ENCODE peak calls at places on chromosomes 5 and 9, in six cellular contexts. J, B, C, U, E and N are unnamed samples.

GRCh38 chr5:140575309-140575708 is 10.7 kb downstream of the SLC35A4 start:
- DNase-seq in J (peak), B (peak), C (no peak), U (peak), E (no peak), N (no peak)

GRCh38 chr5:38285226-38285625 is 26.9 kb downstream of the EGFLAM start:
- DNase-seq in C (no peak), E (no peak), B (no peak), U (no peak), J (no peak), N (no peak)

GRCh38 chr9:5951686-5952211 is 61.1 kb downstream of the MLANA start:
- DNase-seq in C (no peak), U (no peak), J (peak), B (no peak), E (no peak), N (peak)

GRCh38 chr9:110116543-110116885 is 91.4 kb downstream of the C9orf152 start:
- DNase-seq in U (no peak), B (no peak), E (no peak), C (no peak), J (peak), N (peak)

GRCh38 chr5:132363431-132364112 is 5.9 kb upstream of the SLC22A5 start:
- DNase-seq in C (no peak), J (peak), U (no peak), E (no peak), B (no peak), N (peak)

GRCh38 chr5:142015781-142016533 is 3.1 kb upstream of the GNPDA1 start:
- DNase-seq in J (peak), E (no peak), C (no peak), B (no peak), U (no peak), N (peak)

GRCh38 chr9:34590376-34591090 is 1.0 kb upstream of the CNTFR start:
- DNase-seq in C (no peak), B (peak), J (no peak), U (no peak), E (no peak), N (peak)

GRCh38 chr9:93329632-93330286 is 121.7 kb upstream of the FAM120A start:
- DNase-seq in U (no peak), E (no peak), B (no peak), C (no peak), J (no peak), N (no peak)

GRCh38 chr5:67037171-67037570 is 159.4 kb downstream of the CD180 start:
- DNase-seq in U (no peak), J (peak), C (no peak), E (no peak), B (no peak), N (no peak)

GRCh38 chr5:85769347-85769746 is 848.4 kb upstream of the COX7C start:
- DNase-seq in U (no peak), E (no peak), J (no peak), C (no peak), B (no peak), N (no peak)

GRCh38 chr5:113513384-113514262 is at the start of gene YTHDC2:
- DNase-seq in C (peak), B (peak), J (peak), U (peak), E (peak), N (peak)

GRCh38 chr5:79346420-79346824 is 110.5 kb downstream of the JMY start:
- DNase-seq in J (peak), U (peak), E (no peak), C (no peak), B (no peak), N (peak)

GRCh38 chr5:157143127-157143959 is 678 bp upstream of the MED7 start:
- DNase-seq in E (no peak), C (no peak), U (no peak), B (no peak), J (peak), N (no peak)

GRCh38 chr5:171573451-171574160 is 154.2 kb downstream of the FGF18 start:
- DNase-seq in J (no peak), B (no peak), C (no peak), U (no peak), E (no peak), N (no peak)

GRCh38 chr5:1973391-1974013 is 90.8 kb upstream of the IRX4 start:
- DNase-seq in B (no peak), E (peak), J (no peak), U (peak), C (no peak), N (no peak)

GRCh38 chr5:87121315-87122170 is 146.1 kb upstream of the RASA1 start:
- DNase-seq in C (no peak), J (peak), E (no peak), U (peak), B (no peak), N (peak)

GRCh38 chr5:81866994-81867393 is 104.8 kb upstream of the ATG10 start:
- DNase-seq in B (no peak), C (no peak), E (no peak), U (peak), J (no peak), N (no peak)

GRCh38 chr5:180394031-180394636 is 41.0 kb upstream of the GFPT2 start:
- DNase-seq in E (no peak), B (peak), U (peak), J (no peak), C (no peak), N (no peak)

GRCh38 chr9:135508211-135508820 is 7.8 kb downstream of the MRPS2 start:
- DNase-seq in C (no peak), E (no peak), U (no peak), B (peak), J (no peak), N (no peak)

GRCh38 chr9:107153336-107153735 is 129.7 kb upstream of the RAD23B start:
- DNase-seq in B (no peak), C (no peak), U (peak), J (peak), E (no peak), N (peak)

GRCh38 chr5:672329-673139 is 20.6 kb downstream of the TPPP start:
- DNase-seq in E (peak), B (peak), J (peak), C (no peak), U (peak), N (peak)

GRCh38 chr5:89844548-89844947 is 565.0 kb downstream of the CETN3 start:
- DNase-seq in B (peak), C (no peak), U (peak), J (no peak), E (no peak), N (no peak)

GRCh38 chr5:76690704-76691469 is 25.0 kb upstream of the F2R start:
- DNase-seq in J (peak), U (no peak), C (no peak), B (no peak), E (no peak), N (peak)

GRCh38 chr9:101533334-101534187 is at the start of gene RNF20:
- DNase-seq in E (peak), C (peak), U (peak), B (peak), J (peak), N (peak)
- H2BK5ac ChIP-seq in E (peak), C (peak), U (peak), B (no peak), J (peak), N (no peak)

GRCh38 chr9:129337287-129338140 is 159.5 kb upstream of the IER5L start:
- DNase-seq in U (no peak), E (no peak), C (no peak), J (no peak), B (no peak), N (no peak)

GRCh38 chr9:129339539-129340157 is 161.6 kb upstream of the IER5L start:
- DNase-seq in B (no peak), E (no peak), U (no peak), C (no peak), J (no peak), N (no peak)

GRCh38 chr9:129336601-129337286 is 158.7 kb upstream of the IER5L start:
- DNase-seq in B (peak), J (peak), C (no peak), E (no peak), U (peak), N (peak)

GRCh38 chr9:129340427-129341196 is 162.6 kb upstream of the IER5L start:
- DNase-seq in E (no peak), J (no peak), U (peak), C (no peak), B (no peak), N (no peak)

DNA sequence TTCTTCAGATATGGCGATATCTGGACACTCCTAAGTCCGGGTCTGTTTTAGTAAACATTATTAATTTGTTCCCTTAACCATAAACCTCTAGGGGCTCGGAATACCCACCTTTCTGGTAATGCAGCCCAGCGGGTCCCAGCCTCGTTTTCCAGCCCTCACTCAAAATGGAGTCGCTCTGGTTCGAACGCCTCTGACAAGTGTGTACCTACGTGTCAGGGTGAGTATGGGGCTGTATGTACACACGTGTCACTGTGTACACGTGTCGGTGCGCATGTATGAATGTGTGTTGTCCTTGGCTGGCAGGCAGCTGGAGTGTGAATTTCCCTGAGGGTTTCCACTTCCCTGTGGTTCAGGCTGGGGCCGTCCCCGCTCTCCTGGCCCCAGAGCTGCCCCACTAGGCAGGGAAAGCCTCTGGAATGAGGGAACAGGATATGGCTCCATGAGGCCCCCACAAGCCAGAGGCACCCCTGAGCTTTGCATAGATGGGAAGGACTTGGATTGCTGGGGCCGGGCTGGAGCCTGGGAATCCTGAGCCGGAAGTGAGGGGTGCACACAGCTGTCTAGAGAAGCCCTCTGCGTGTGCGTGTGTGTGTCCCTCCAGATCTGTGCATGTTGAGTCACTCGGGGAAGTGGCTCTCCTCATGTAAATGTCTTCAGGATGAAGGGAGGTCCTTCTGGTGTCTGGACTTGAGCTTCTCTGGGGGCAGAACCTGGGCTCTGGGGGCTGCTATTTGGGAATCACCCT is 160.8 kb upstream of the IER5L start:
- DNase-seq in E (no peak), U (no peak), J (peak), B (no peak), C (no peak), N (peak)
- H2BK5ac ChIP-seq in E (no peak), U (peak), J (peak), B (no peak), C (peak), N (no peak)

GRCh38 chr9:69379250-69379982 is 54.4 kb downstream of the ENTREP1 start:
- DNase-seq in E (no peak), C (no peak), J (peak), U (peak), B (no peak), N (peak)
- H2BK5ac ChIP-seq in E (no peak), C (no peak), J (no peak), U (no peak), B (no peak), N (no peak)

DNA sequence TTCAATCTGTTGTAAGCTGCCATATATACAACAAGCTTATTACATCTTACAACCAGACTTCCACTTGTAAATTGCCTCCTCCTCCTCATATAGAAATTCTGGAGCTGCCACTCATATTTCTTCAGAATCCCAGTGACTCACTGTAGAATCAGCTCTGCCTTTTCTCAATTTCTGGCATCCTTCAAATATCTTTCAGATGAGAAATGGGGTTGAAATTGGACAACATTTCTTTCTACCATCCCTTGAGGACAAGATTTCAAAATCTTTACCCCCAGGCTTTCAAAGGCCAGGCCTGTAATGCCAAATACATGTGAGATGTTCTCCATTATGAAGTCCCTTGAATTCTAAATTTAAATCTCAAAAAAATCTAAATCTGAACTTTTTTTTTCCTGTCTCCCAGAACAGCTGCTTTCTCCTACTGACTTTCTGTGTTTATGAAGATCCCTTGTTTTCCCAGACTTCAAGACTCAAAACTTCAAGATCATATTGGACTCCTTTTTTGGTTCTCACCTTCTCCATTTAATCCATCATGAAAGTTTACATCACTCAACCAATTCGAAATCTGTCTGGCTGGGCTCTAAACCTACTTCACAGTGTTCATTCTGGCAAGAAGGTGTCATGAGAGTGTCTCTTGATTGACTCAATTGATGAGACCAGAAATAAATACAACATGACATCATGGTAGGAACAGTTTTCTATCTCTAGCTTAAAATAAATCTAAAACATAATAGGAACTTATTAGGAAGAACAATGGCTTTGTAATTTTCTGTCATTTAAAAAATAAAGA is 109.8 kb downstream of the HMHB1 start:
- DNase-seq in U (no peak), B (no peak), E (no peak), C (no peak), J (peak), N (peak)
- H2BK5ac ChIP-seq in U (no peak), B (no peak), E (no peak), C (no peak), J (peak), N (peak)

GRCh38 chr9:115216873-115217272 is 98.9 kb upstream of the TNC start:
- DNase-seq in J (no peak), C (no peak), U (no peak), E (no peak), B (no peak), N (no peak)
- H2BK5ac ChIP-seq in J (no peak), C (no peak), U (no peak), E (no peak), B (no peak), N (no peak)

GRCh38 chr9:114612272-114612923 is 1.3 kb downstream of the TMEM268 start:
- DNase-seq in E (no peak), C (no peak), U (no peak), B (no peak), J (no peak), N (no peak)

GRCh38 chr9:114613087-114613486 is 2.0 kb downstream of the TMEM268 start:
- DNase-seq in E (no peak), C (no peak), U (peak), B (no peak), J (no peak), N (no peak)

GRCh38 chr9:114613919-114614318 is 2.8 kb downstream of the TMEM268 start:
- DNase-seq in U (no peak), J (no peak), C (no peak), B (no peak), E (no peak), N (no peak)

GRCh38 chr9:114614373-114614772 is 3.3 kb downstream of the TMEM268 start:
- DNase-seq in U (no peak), B (no peak), J (no peak), E (no peak), C (no peak), N (no peak)

DNA sequence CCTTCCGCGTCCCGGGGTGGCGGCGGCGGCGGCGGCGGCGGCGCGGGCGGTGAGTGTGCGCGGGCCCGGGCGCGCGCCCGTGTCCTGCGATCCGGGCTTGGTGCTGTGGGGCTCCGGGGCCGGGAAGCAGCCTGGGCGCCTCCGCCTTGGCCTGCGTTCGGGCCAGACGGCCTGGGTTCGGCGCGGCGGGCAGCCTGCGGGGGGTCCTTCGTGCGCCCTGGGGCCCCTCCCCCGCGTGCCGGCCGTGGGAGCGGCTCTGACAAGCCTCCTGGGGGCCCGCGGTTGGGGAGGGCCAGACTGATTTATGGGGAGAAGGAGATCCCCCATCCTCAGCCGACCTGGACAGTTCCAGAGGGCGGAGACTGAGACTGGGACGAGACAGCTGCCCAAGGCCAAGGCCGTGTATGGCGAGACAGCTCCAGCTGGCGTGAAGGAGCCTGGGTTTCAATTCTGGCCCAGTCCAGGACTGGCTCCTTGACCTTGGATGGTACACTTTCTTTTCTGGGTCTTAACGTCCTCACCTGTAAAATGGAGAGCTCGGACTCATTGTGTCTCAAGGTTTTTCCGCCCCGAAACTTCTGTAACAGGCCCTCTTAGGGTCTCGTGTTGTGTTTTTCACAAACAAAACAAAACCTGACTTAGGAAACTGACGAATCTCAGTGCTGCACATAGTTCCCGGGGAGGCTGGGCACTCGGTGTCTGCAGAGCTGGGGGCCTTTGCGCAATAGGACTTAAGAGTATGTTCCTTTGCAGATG is 603 bp downstream of the TMEM268 start:
- DNase-seq in C (no peak), J (peak), U (peak), B (peak), E (no peak), N (peak)
- H2BK5ac ChIP-seq in C (no peak), J (peak), U (no peak), B (no peak), E (no peak), N (no peak)

GRCh38 chr5:150593593-150593992 is 46.9 kb upstream of the SYNPO start:
- DNase-seq in E (no peak), U (no peak), J (no peak), B (no peak), C (no peak), N (no peak)
- H2BK5ac ChIP-seq in E (no peak), U (no peak), J (no peak), B (no peak), C (no peak), N (no peak)

GRCh38 chr5:174680901-174681565 is 43.3 kb upstream of the MSX2 start:
- DNase-seq in E (no peak), B (no peak), J (no peak), C (no peak), U (peak), N (no peak)
- H2BK5ac ChIP-seq in E (no peak), B (no peak), J (no peak), C (no peak), U (no peak), N (no peak)